ENCODE peak calls at places on chromosomes 16 and 17, in eight cellular contexts. B is heart right ventricle, P is spleen, W is ascending aorta, V is aorta, D is fibroblast of lung, Q is sigmoid colon, T is neural progenitor cell. H is an unnamed sample.

GRCh38 chr16:71593048-71593999 is 16.4 kb upstream of the TAT start:
- DNase-seq in B (no peak), P (no peak), W (no peak), V (no peak), D (no peak), Q (no peak), T (no peak), H (no peak)

GRCh38 chr16:87860553-87861299 is 8.6 kb downstream of the SLC7A5 start:
- DNase-seq in B (no peak), P (peak; percentile 70), W (no peak), V (no peak), D (peak; percentile 81), Q (peak; percentile 88), T (no peak), H (peak; percentile 62)

GRCh38 chr16:85884808-85885463 is 14.0 kb upstream of the IRF8 start:
- DNase-seq in B (no peak), P (no peak), W (no peak), V (no peak), D (no peak), Q (no peak), T (no peak), H (no peak)

GRCh38 chr17:80727409-80727755 is 182.7 kb downstream of the RPTOR start:
- DNase-seq in B (no peak), P (no peak), W (no peak), V (no peak), D (no peak), Q (no peak), T (no peak), H (no peak)

GRCh38 chr16:57667069-57667525 is 1.0 kb upstream of the ADGRG3 start:
- DNase-seq in B (no peak), P (no peak), W (no peak), V (no peak), D (no peak), Q (no peak), T (no peak), H (no peak)

GRCh38 chr17:56222255-56222654 is 69.0 kb downstream of the ANKFN1 start:
- DNase-seq in B (no peak), P (no peak), W (no peak), V (no peak), D (peak; percentile 23), Q (no peak), T (no peak), H (no peak)

GRCh38 chr17:7835818-7836595 is 2.0 kb downstream of the KDM6B start:
- DNase-seq in B (peak; percentile 82), P (no peak), W (no peak), V (peak; percentile 73), D (peak; percentile 64), Q (peak; percentile 90), T (peak; percentile 77), H (peak; percentile 92)

GRCh38 chr16:12188674-12189249 is 212.2 kb downstream of the SNX29 start:
- DNase-seq in B (no peak), P (no peak), W (no peak), V (no peak), D (peak; percentile 40), Q (no peak), T (no peak), H (no peak)

GRCh38 chr17:49872776-49873377 is 25.0 kb upstream of the TAC4 start:
- DNase-seq in B (no peak), P (no peak), W (no peak), V (no peak), D (no peak), Q (no peak), T (no peak), H (no peak)

GRCh38 chr17:14775761-14776492 is 475.0 kb downstream of the HS3ST3B1 start:
- DNase-seq in B (no peak), P (no peak), W (no peak), V (no peak), D (peak; percentile 26), Q (no peak), T (no peak), H (no peak)

GRCh38 chr17:21106316-21106715 is 20.4 kb upstream of the DHRS7B start:
- DNase-seq in B (no peak), P (no peak), W (no peak), V (no peak), D (no peak), Q (no peak), T (no peak), H (no peak)

GRCh38 chr17:58305626-58306025 is 23.0 kb downstream of the TSPOAP1 start:
- DNase-seq in B (no peak), P (no peak), W (no peak), V (no peak), D (no peak), Q (peak; percentile 52), T (no peak), H (no peak)

GRCh38 chr17:72545756-72546155 is 424.9 kb downstream of the SOX9 start:
- DNase-seq in B (no peak), P (no peak), W (no peak), V (no peak), D (no peak), Q (no peak), T (no peak), H (no peak)

GRCh38 chr16:4655801-4656200 is 31.2 kb downstream of the MGRN1 start:
- DNase-seq in B (no peak), P (no peak), W (no peak), V (no peak), D (no peak), Q (no peak), T (no peak), H (no peak)
- H3K36me3 ChIP-seq in B (peaks cover 35% of the 10 kb centered on the region), P (peaks cover 75% of the 10 kb centered on the region), W (peaks cover 87% of the 10 kb centered on the region), V (no peaks in the 10 kb centered on the region), D (peaks cover 19% of the 10 kb centered on the region), Q (peaks cover 59% of the 10 kb centered on the region), T (no peaks in the 10 kb centered on the region), H (peaks cover 8% of the 10 kb centered on the region)

GRCh38 chr16:70255584-70255983 is 3.8 kb upstream of the EXOSC6 start:
- DNase-seq in B (no peak), P (no peak), W (no peak), V (no peak), D (no peak), Q (no peak), T (no peak), H (no peak)
- H3K36me3 ChIP-seq in B (peaks cover 77% of the 10 kb centered on the region), P (peaks cover 80% of the 10 kb centered on the region), W (peaks cover 83% of the 10 kb centered on the region), V (no peaks in the 10 kb centered on the region), D (peaks cover 39% of the 10 kb centered on the region), Q (peaks cover 85% of the 10 kb centered on the region), T (no peaks in the 10 kb centered on the region), H (peaks cover 85% of the 10 kb centered on the region)

DNA sequence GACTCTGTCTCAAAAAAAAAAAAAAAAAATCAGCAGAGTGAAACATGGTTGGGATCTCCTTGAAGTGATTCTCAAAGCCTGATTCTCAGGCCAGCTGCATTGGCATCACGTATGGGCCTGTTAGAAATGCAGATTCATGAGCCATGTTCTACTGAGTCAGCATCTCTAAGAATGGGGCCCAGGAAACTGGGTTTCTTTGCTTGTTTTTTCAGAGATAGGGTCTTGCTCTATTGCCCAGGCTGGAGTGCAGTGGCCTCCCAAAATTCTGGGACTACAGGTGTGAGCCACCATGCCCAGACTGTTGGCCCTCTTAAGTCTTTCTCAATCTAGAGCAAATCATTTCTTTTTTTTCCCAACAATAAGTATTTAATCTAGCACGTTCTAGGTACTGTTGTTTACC is 47.7 kb downstream of the CDK12 start:
- DNase-seq in B (no peak), P (no peak), W (no peak), V (no peak), D (no peak), Q (no peak), T (no peak), H (no peak)
- H3K36me3 ChIP-seq in B (peaks cover 61% of the 10 kb centered on the region), P (peaks cover 58% of the 10 kb centered on the region), W (peaks cover 71% of the 10 kb centered on the region), V (no peaks in the 10 kb centered on the region), D (peaks cover 6% of the 10 kb centered on the region), Q (peaks cover 12% of the 10 kb centered on the region), T (peaks cover 22% of the 10 kb centered on the region), H (peaks cover 91% of the 10 kb centered on the region)

GRCh38 chr17:75959046-75959838 is 18.4 kb upstream of the FBF1 start:
- DNase-seq in B (no peak), P (no peak), W (no peak), V (no peak), D (no peak), Q (no peak), T (peak; percentile 26), H (no peak)
- H3K36me3 ChIP-seq in B (peaks cover 24% of the 10 kb centered on the region), P (peaks cover 22% of the 10 kb centered on the region), W (peaks cover 24% of the 10 kb centered on the region), V (no peaks in the 10 kb centered on the region), D (no peaks in the 10 kb centered on the region), Q (peaks cover 24% of the 10 kb centered on the region), T (no peaks in the 10 kb centered on the region), H (peaks cover 18% of the 10 kb centered on the region)

DNA sequence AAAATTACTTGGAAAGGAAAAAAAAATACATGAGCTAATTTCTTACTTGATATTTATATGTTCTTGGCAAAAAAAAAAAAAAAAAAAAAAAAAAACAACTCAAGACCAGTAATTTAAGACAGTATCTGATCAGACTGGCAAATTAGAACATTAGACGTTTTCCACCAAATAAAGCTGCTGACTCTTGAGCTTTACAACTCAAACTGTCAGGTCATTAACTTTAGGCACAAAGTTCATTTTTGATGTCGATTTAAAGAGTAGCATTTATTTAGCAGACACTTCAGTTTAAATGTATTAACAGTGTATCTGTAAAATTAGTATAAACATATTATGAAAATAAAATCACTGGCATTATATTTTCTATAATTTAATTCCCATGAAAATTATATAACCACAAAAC is 66.7 kb downstream of the NCOR1 start:
- DNase-seq in B (no peak), P (no peak), W (no peak), V (no peak), D (no peak), Q (no peak), T (no peak), H (no peak)
- H3K36me3 ChIP-seq in B (peaks cover 15% of the 10 kb centered on the region), P (peaks cover 28% of the 10 kb centered on the region), W (peaks cover 59% of the 10 kb centered on the region), V (peaks cover 2% of the 10 kb centered on the region), D (peaks cover 3% of the 10 kb centered on the region), Q (peaks cover 10% of the 10 kb centered on the region), T (peaks cover 22% of the 10 kb centered on the region), H (peaks cover 82% of the 10 kb centered on the region)

GRCh38 chr16:56389554-56389953 is 35.8 kb downstream of the AMFR start:
- DNase-seq in B (no peak), P (no peak), W (no peak), V (no peak), D (peak; percentile 99), Q (no peak), T (no peak), H (no peak)

GRCh38 chr16:56388209-56388608 is 37.1 kb downstream of the AMFR start:
- DNase-seq in B (no peak), P (no peak), W (no peak), V (no peak), D (peak; percentile 59), Q (no peak), T (no peak), H (no peak)

GRCh38 chr16:56382459-56382858 is 42.9 kb downstream of the AMFR start:
- DNase-seq in B (no peak), P (no peak), W (no peak), V (no peak), D (no peak), Q (no peak), T (no peak), H (no peak)

GRCh38 chr16:56382901-56383355 is 42.4 kb downstream of the AMFR start:
- DNase-seq in B (no peak), P (no peak), W (no peak), V (no peak), D (peak; percentile 83), Q (no peak), T (no peak), H (no peak)

DNA sequence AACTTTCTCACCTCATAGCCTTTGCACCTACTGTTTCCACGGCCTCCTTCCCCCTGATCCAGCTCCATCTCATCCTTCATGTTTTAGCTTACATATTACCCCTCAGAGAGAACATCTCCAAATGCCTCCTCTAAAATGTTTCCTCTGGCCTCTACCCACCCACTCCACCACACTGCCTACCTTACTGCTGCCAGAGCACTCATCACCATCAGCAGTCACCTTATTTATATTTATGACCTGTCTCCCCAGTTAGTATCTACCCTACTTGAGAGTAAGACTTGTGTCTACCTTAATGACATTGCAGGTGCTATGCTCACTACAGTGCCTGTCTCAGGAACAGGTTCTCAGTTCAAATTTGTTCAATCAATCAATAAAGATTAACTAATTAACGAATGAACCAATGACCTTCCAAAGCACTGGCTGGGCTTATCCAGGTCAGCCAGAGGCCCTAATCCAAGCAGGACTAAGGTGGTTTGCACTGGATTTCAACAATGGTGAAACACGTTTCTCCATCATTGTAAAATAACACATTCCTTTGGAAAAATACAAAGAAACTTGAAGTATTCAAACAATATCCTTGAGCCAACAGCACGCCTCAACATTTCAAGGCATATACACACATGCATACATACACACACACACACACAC is 41.1 kb downstream of the AMFR start:
- DNase-seq in B (no peak), P (no peak), W (no peak), V (no peak), D (no peak), Q (no peak), T (no peak), H (no peak)
- H3K36me3 ChIP-seq in B (peaks cover 47% of the 10 kb centered on the region), P (peaks cover 87% of the 10 kb centered on the region), W (peaks cover 86% of the 10 kb centered on the region), V (peaks cover 9% of the 10 kb centered on the region), D (peaks cover 10% of the 10 kb centered on the region), Q (peaks cover 60% of the 10 kb centered on the region), T (peaks cover 10% of the 10 kb centered on the region), H (peaks cover 74% of the 10 kb centered on the region)